ENCODE peak calls at places on chromosomes 13 and 19, in eight cellular contexts. One of them, this sample, is unnamed. For H3K27me3, the result is how much of the 10 kb centered on the place peaks cover.

GRCh38 chr19:13181747-13182388 is 31.7 kb downstream of the IER2 start:
- DNase-seq in PC-3: peak
- DNase-seq in Peyer's patch: no peak
- DNase-seq in breast epithelium: peak
- DNase-seq in A673: peak
- DNase-seq in fibroblast of lung: peak
- DNase-seq in psoas muscle: peak
- DNase-seq in CD8-positive, alpha-beta T cell: peak
- DNase-seq in this sample: no peak

GRCh38 chr13:27028683-27029480 is 142.7 kb downstream of the USP12 start:
- DNase-seq in psoas muscle: no peak
- DNase-seq in PC-3: peak
- DNase-seq in CD8-positive, alpha-beta T cell: no peak
- DNase-seq in fibroblast of lung: no peak
- DNase-seq in breast epithelium: no peak
- DNase-seq in A673: no peak
- DNase-seq in Peyer's patch: no peak
- DNase-seq in this sample: no peak

GRCh38 chr19:11418166-11418517 is 972 bp downstream of the RGL3 start:
- DNase-seq in A673: no peak
- DNase-seq in fibroblast of lung: no peak
- DNase-seq in PC-3: no peak
- DNase-seq in CD8-positive, alpha-beta T cell: no peak
- DNase-seq in psoas muscle: no peak
- DNase-seq in Peyer's patch: no peak
- DNase-seq in breast epithelium: no peak
- DNase-seq in this sample: no peak

GRCh38 chr13:60617863-60618733 is 221.1 kb downstream of the TDRD3 start:
- DNase-seq in CD8-positive, alpha-beta T cell: no peak
- DNase-seq in fibroblast of lung: peak
- DNase-seq in PC-3: peak
- DNase-seq in breast epithelium: no peak
- DNase-seq in A673: peak
- DNase-seq in psoas muscle: no peak
- DNase-seq in Peyer's patch: no peak
- DNase-seq in this sample: no peak

GRCh38 chr13:107678075-107678689 is 537.2 kb downstream of the LIG4 start:
- DNase-seq in PC-3: peak
- DNase-seq in breast epithelium: no peak
- DNase-seq in fibroblast of lung: peak
- DNase-seq in A673: no peak
- DNase-seq in psoas muscle: no peak
- DNase-seq in Peyer's patch: no peak
- DNase-seq in CD8-positive, alpha-beta T cell: no peak
- DNase-seq in this sample: no peak

GRCh38 chr19:42003506-42004294 is 9.7 kb upstream of the ATP1A3 start:
- DNase-seq in breast epithelium: no peak
- DNase-seq in Peyer's patch: no peak
- DNase-seq in PC-3: no peak
- DNase-seq in A673: no peak
- DNase-seq in CD8-positive, alpha-beta T cell: no peak
- DNase-seq in psoas muscle: no peak
- DNase-seq in fibroblast of lung: no peak
- DNase-seq in this sample: no peak

GRCh38 chr19:41225238-41226052 is 6.4 kb downstream of the AXL start:
- DNase-seq in CD8-positive, alpha-beta T cell: peak
- DNase-seq in fibroblast of lung: peak
- DNase-seq in PC-3: peak
- DNase-seq in A673: peak
- DNase-seq in Peyer's patch: no peak
- DNase-seq in breast epithelium: no peak
- DNase-seq in psoas muscle: peak
- DNase-seq in this sample: peak

GRCh38 chr13:30002577-30002976 is 152.2 kb upstream of the UBL3 start:
- DNase-seq in Peyer's patch: no peak
- DNase-seq in A673: no peak
- DNase-seq in PC-3: peak
- DNase-seq in psoas muscle: no peak
- DNase-seq in fibroblast of lung: peak
- DNase-seq in breast epithelium: no peak
- DNase-seq in CD8-positive, alpha-beta T cell: no peak
- DNase-seq in this sample: no peak

GRCh38 chr13:97122381-97122996 is 99.6 kb upstream of the MBNL2 start:
- DNase-seq in fibroblast of lung: peak
- DNase-seq in Peyer's patch: no peak
- DNase-seq in A673: peak
- DNase-seq in PC-3: peak
- DNase-seq in CD8-positive, alpha-beta T cell: no peak
- DNase-seq in psoas muscle: no peak
- DNase-seq in breast epithelium: no peak
- DNase-seq in this sample: no peak

GRCh38 chr13:27744861-27745260 is 47.4 kb upstream of the GSX1 start:
- DNase-seq in breast epithelium: no peak
- DNase-seq in CD8-positive, alpha-beta T cell: no peak
- DNase-seq in A673: no peak
- DNase-seq in PC-3: no peak
- DNase-seq in psoas muscle: no peak
- DNase-seq in Peyer's patch: no peak
- DNase-seq in fibroblast of lung: no peak
- DNase-seq in this sample: no peak

GRCh38 chr13:73717632-73718031 is 416.6 kb downstream of the KLF12 start:
- DNase-seq in PC-3: peak
- DNase-seq in fibroblast of lung: peak
- DNase-seq in A673: no peak
- DNase-seq in CD8-positive, alpha-beta T cell: no peak
- DNase-seq in breast epithelium: no peak
- DNase-seq in psoas muscle: no peak
- DNase-seq in Peyer's patch: no peak
- DNase-seq in this sample: no peak

GRCh38 chr19:5627395-5627904 is 4.6 kb downstream of the SAFB start:
- DNase-seq in CD8-positive, alpha-beta T cell: no peak
- DNase-seq in psoas muscle: peak
- DNase-seq in Peyer's patch: no peak
- DNase-seq in A673: peak
- DNase-seq in PC-3: no peak
- DNase-seq in breast epithelium: no peak
- DNase-seq in fibroblast of lung: peak
- DNase-seq in this sample: peak

GRCh38 chr19:7605490-7606222 is 10.0 kb downstream of the CAMSAP3 start:
- DNase-seq in breast epithelium: no peak
- DNase-seq in CD8-positive, alpha-beta T cell: no peak
- DNase-seq in psoas muscle: no peak
- DNase-seq in PC-3: peak
- DNase-seq in Peyer's patch: no peak
- DNase-seq in fibroblast of lung: no peak
- DNase-seq in A673: peak
- DNase-seq in this sample: no peak

GRCh38 chr13:50129923-50130685 is 114.9 kb downstream of the KCNRG start:
- DNase-seq in breast epithelium: no peak
- DNase-seq in A673: peak
- DNase-seq in PC-3: peak
- DNase-seq in fibroblast of lung: peak
- DNase-seq in Peyer's patch: no peak
- DNase-seq in psoas muscle: peak
- DNase-seq in CD8-positive, alpha-beta T cell: peak
- DNase-seq in this sample: peak

GRCh38 chr13:50130686-50131051 is 115.4 kb downstream of the KCNRG start:
- DNase-seq in psoas muscle: peak
- DNase-seq in PC-3: peak
- DNase-seq in breast epithelium: no peak
- DNase-seq in Peyer's patch: peak
- DNase-seq in fibroblast of lung: no peak
- DNase-seq in A673: no peak
- DNase-seq in CD8-positive, alpha-beta T cell: peak
- DNase-seq in this sample: no peak

GRCh38 chr13:50127726-50128291 is 112.6 kb downstream of the KCNRG start:
- DNase-seq in fibroblast of lung: no peak
- DNase-seq in A673: no peak
- DNase-seq in psoas muscle: no peak
- DNase-seq in breast epithelium: no peak
- DNase-seq in CD8-positive, alpha-beta T cell: no peak
- DNase-seq in PC-3: no peak
- DNase-seq in Peyer's patch: no peak
- DNase-seq in this sample: no peak

GRCh38 chr13:50128406-50129048 is 113.3 kb downstream of the KCNRG start:
- DNase-seq in Peyer's patch: no peak
- DNase-seq in fibroblast of lung: no peak
- DNase-seq in psoas muscle: no peak
- DNase-seq in CD8-positive, alpha-beta T cell: no peak
- DNase-seq in PC-3: no peak
- DNase-seq in A673: no peak
- DNase-seq in breast epithelium: no peak
- DNase-seq in this sample: no peak

DNA sequence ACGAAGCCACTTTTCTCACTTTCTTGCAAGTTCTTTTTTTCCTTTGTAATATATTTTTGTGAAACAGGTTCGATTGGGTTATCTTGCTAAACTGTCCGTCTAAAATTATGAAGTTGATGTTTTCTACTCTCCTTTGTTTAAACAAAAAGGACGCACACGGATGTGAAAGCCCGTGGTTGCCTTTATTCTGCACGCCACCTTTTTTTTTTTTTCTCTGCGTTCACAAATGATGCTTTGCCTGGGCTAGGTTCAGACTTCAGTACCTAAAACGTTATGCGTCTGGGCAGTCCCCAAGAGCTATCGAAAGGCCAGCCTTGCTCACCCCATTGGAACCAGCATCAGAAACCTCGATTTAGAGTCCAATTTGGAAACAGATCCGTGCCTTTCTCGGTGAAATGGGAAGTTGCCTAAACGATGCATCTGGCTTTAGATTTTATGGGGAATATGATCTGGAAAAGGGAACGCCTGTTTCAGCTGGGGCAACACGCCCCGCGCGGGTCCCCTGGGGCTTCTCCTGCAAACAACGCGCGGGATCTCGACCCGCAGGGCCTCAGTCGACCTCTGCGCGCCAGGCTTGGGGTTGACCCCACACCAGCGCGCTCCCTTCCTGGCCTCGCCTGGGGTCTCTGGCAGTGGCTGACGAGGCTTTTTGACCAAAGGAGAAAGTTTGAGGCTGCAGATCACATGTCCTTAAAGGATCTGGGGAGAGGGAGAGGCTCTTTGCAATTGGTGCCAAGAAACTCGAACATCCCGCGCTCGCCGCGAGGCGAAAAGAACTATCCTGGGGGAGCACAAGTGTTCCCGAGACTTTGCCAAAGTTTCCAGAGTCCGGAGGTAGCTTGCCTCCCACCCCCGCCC is 114.0 kb downstream of the KCNRG start:
- DNase-seq in PC-3: no peak
- DNase-seq in fibroblast of lung: no peak
- DNase-seq in psoas muscle: peak
- DNase-seq in Peyer's patch: no peak
- DNase-seq in breast epithelium: no peak
- DNase-seq in CD8-positive, alpha-beta T cell: no peak
- DNase-seq in A673: no peak
- DNase-seq in this sample: peak
- H3K27me3 ChIP-seq in PC-3: under half
- H3K27me3 ChIP-seq in fibroblast of lung: under half
- H3K27me3 ChIP-seq in psoas muscle: under half
- H3K27me3 ChIP-seq in Peyer's patch: under half
- H3K27me3 ChIP-seq in breast epithelium: half or more
- H3K27me3 ChIP-seq in CD8-positive, alpha-beta T cell: half or more
- H3K27me3 ChIP-seq in A673: under half
- H3K27me3 ChIP-seq in this sample: half or more

DNA sequence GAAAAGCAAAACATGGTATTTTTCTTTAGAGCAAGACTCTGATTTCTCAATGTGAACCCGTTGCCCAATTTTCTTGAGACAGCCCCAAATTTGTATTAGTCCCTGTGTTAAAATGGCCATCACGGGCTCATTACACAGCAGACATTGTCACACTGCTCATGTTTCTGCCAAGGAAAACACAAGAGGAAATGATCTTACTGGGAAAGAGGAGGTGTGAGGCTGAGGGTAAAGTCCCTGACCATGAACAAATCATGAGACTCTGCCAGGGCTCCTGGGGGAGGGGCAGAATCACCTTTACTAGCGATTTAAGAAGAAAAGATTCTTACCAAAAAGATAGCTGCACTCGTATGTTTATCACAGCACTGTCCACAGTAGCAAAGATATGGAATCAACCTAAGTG is 54.5 kb downstream of the FAM124A start:
- DNase-seq in Peyer's patch: no peak
- DNase-seq in breast epithelium: no peak
- DNase-seq in psoas muscle: no peak
- DNase-seq in PC-3: no peak
- DNase-seq in CD8-positive, alpha-beta T cell: no peak
- DNase-seq in A673: no peak
- DNase-seq in fibroblast of lung: no peak
- DNase-seq in this sample: no peak
- TF ChIP-seq CTCF in Peyer's patch: no peak
- TF ChIP-seq CTCF in breast epithelium: no peak
- TF ChIP-seq CTCF in psoas muscle: no peak
- TF ChIP-seq CTCF in PC-3: no peak
- TF ChIP-seq CTCF in CD8-positive, alpha-beta T cell: no peak
- TF ChIP-seq CTCF in A673: no peak
- TF ChIP-seq CTCF in fibroblast of lung: no peak
- TF ChIP-seq CTCF in this sample: no peak

GRCh38 chr13:99967498-99967883 is 4.1 kb downstream of the ZIC5 start:
- DNase-seq in psoas muscle: no peak
- DNase-seq in breast epithelium: no peak
- DNase-seq in fibroblast of lung: no peak
- DNase-seq in PC-3: no peak
- DNase-seq in Peyer's patch: no peak
- DNase-seq in CD8-positive, alpha-beta T cell: no peak
- DNase-seq in A673: no peak
- DNase-seq in this sample: no peak
- H3K27me3 ChIP-seq in psoas muscle: under half
- H3K27me3 ChIP-seq in breast epithelium: half or more
- H3K27me3 ChIP-seq in fibroblast of lung: half or more
- H3K27me3 ChIP-seq in PC-3: half or more
- H3K27me3 ChIP-seq in Peyer's patch: half or more
- H3K27me3 ChIP-seq in CD8-positive, alpha-beta T cell: half or more
- H3K27me3 ChIP-seq in A673: under half
- H3K27me3 ChIP-seq in this sample: half or more

GRCh38 chr19:655691-656090 is 7.3 kb downstream of the RNF126 start:
- DNase-seq in fibroblast of lung: no peak
- DNase-seq in A673: no peak
- DNase-seq in breast epithelium: no peak
- DNase-seq in PC-3: no peak
- DNase-seq in CD8-positive, alpha-beta T cell: no peak
- DNase-seq in Peyer's patch: no peak
- DNase-seq in psoas muscle: no peak
- DNase-seq in this sample: peak

GRCh38 chr19:656751-657559 is 6.1 kb downstream of the RNF126 start:
- DNase-seq in psoas muscle: no peak
- DNase-seq in Peyer's patch: no peak
- DNase-seq in PC-3: no peak
- DNase-seq in A673: no peak
- DNase-seq in CD8-positive, alpha-beta T cell: no peak
- DNase-seq in fibroblast of lung: no peak
- DNase-seq in breast epithelium: no peak
- DNase-seq in this sample: no peak

GRCh38 chr19:658916-659839 is 3.8 kb downstream of the RNF126 start:
- DNase-seq in CD8-positive, alpha-beta T cell: peak
- DNase-seq in A673: no peak
- DNase-seq in psoas muscle: peak
- DNase-seq in Peyer's patch: no peak
- DNase-seq in breast epithelium: no peak
- DNase-seq in fibroblast of lung: peak
- DNase-seq in PC-3: no peak
- DNase-seq in this sample: no peak

GRCh38 chr19:657611-658010 is 5.4 kb downstream of the RNF126 start:
- DNase-seq in CD8-positive, alpha-beta T cell: no peak
- DNase-seq in fibroblast of lung: no peak
- DNase-seq in breast epithelium: no peak
- DNase-seq in psoas muscle: no peak
- DNase-seq in PC-3: no peak
- DNase-seq in Peyer's patch: no peak
- DNase-seq in A673: no peak
- DNase-seq in this sample: no peak

GRCh38 chr19:658059-658839 is 4.8 kb downstream of the RNF126 start:
- DNase-seq in A673: no peak
- DNase-seq in CD8-positive, alpha-beta T cell: no peak
- DNase-seq in fibroblast of lung: no peak
- DNase-seq in breast epithelium: no peak
- DNase-seq in PC-3: no peak
- DNase-seq in psoas muscle: no peak
- DNase-seq in Peyer's patch: no peak
- DNase-seq in this sample: no peak
- TF ChIP-seq CTCF in A673: no peak
- TF ChIP-seq CTCF in CD8-positive, alpha-beta T cell: no peak
- TF ChIP-seq CTCF in fibroblast of lung: no peak
- TF ChIP-seq CTCF in breast epithelium: no peak
- TF ChIP-seq CTCF in PC-3: no peak
- TF ChIP-seq CTCF in psoas muscle: no peak
- TF ChIP-seq CTCF in Peyer's patch: no peak
- TF ChIP-seq CTCF in this sample: no peak